ENCODE peak calls at places on chromosomes 1 and 21, in six cellular contexts. R is A549, Q is HepG2, P is K562, G is GM12878, D is upper lobe of left lung. C is an unnamed sample.

GRCh38 chr1:27557596-27558340 is 46.2 kb downstream of the AHDC1 start:
- ATAC-seq in R (peak), Q (no peak), P (no peak), G (no peak), D (peak), C (no peak)

GRCh38 chr1:199101635-199102034 is 462.8 kb downstream of the PTPRC start:
- ATAC-seq in R (no peak), Q (no peak), P (no peak), G (no peak), D (no peak), C (no peak)

GRCh38 chr1:211343607-211344334 is 17.1 kb downstream of the TRAF5 start:
- ATAC-seq in R (no peak), Q (no peak), P (peak), G (no peak), D (no peak), C (no peak)

GRCh38 chr21:34552324-34553198 is 40.6 kb upstream of the KCNE1 start:
- ATAC-seq in R (no peak), Q (no peak), P (no peak), G (no peak), D (no peak), C (no peak)

GRCh38 chr1:212749924-212750535 is 41.5 kb downstream of the NSL1 start:
- ATAC-seq in R (peak), Q (peak), P (peak), G (peak), D (peak), C (no peak)

GRCh38 chr1:147129116-147129873 is 43.0 kb downstream of the PRKAB2 start:
- ATAC-seq in R (no peak), Q (no peak), P (no peak), G (no peak), D (no peak), C (no peak)

GRCh38 chr1:90340604-90341003 is 345.7 kb downstream of the ZNF326 start:
- ATAC-seq in R (no peak), Q (no peak), P (no peak), G (peak), D (no peak), C (no peak)

GRCh38 chr1:2499260-2499659 is 23.2 kb downstream of the PLCH2 start:
- ATAC-seq in R (no peak), Q (no peak), P (no peak), G (no peak), D (no peak), C (no peak)

GRCh38 chr1:176494436-176494835 is 31.5 kb downstream of the PAPPA2 start:
- ATAC-seq in R (no peak), Q (no peak), P (no peak), G (no peak), D (no peak), C (no peak)

GRCh38 chr1:245401881-245402598 is 247.3 kb downstream of the KIF26B start:
- ATAC-seq in R (no peak), Q (peak), P (no peak), G (no peak), D (no peak), C (no peak)

GRCh38 chr1:64922336-64922735 is 44.0 kb downstream of the JAK1 start:
- ATAC-seq in R (no peak), Q (no peak), P (no peak), G (no peak), D (no peak), C (no peak)

GRCh38 chr1:47664356-47664755 is 226.5 kb downstream of the FOXD2 start:
- ATAC-seq in R (no peak), Q (no peak), P (no peak), G (no peak), D (no peak), C (no peak)

GRCh38 chr1:67084765-67085318 is 30.9 kb upstream of the SLC35D1 start:
- ATAC-seq in R (no peak), Q (no peak), P (no peak), G (no peak), D (no peak), C (no peak)

GRCh38 chr1:22404486-22404885 is 47.2 kb upstream of the ZBTB40 start:
- ATAC-seq in R (no peak), Q (no peak), P (no peak), G (no peak), D (no peak), C (no peak)

GRCh38 chr1:66248746-66249145 is 285.2 kb upstream of the SGIP1 start:
- ATAC-seq in R (no peak), Q (no peak), P (no peak), G (no peak), D (no peak), C (peak)

GRCh38 chr1:90434460-90434859 is 282.6 kb downstream of the BARHL2 start:
- ATAC-seq in R (peak), Q (peak), P (peak), G (peak), D (no peak), C (no peak)

GRCh38 chr21:16424331-16424749 is 694.6 kb downstream of the USP25 start:
- ATAC-seq in R (no peak), Q (no peak), P (no peak), G (peak), D (no peak), C (peak)

GRCh38 chr1:46394872-46395465 is 852 bp downstream of the FAAH start:
- ATAC-seq in R (no peak), Q (no peak), P (no peak), G (no peak), D (peak), C (peak)

GRCh38 chr1:63289135-63289534 is 33.2 kb upstream of the FOXD3 start:
- ATAC-seq in R (no peak), Q (no peak), P (no peak), G (no peak), D (no peak), C (no peak)

GRCh38 chr1:202247104-202247503 is 53.5 kb downstream of the LGR6 start:
- ATAC-seq in R (no peak), Q (no peak), P (no peak), G (no peak), D (no peak), C (no peak)

GRCh38 chr1:195954848-195955247 is 653.4 kb downstream of the KCNT2 start:
- ATAC-seq in R (no peak), Q (no peak), P (peak), G (no peak), D (no peak), C (no peak)

GRCh38 chr21:45153358-45154318 is 79.3 kb downstream of the ADARB1 start:
- ATAC-seq in R (no peak), Q (no peak), P (no peak), G (peak), D (no peak), C (no peak)

GRCh38 chr1:22914156-22914555 is 58.5 kb downstream of the LACTBL1 start:
- ATAC-seq in R (no peak), Q (no peak), P (no peak), G (no peak), D (no peak), C (no peak)

GRCh38 chr1:168092566-168093355 is 44.0 kb downstream of the GPR161 start:
- ATAC-seq in R (peak), Q (peak), P (peak), G (peak), D (no peak), C (no peak)

GRCh38 chr1:21801100-21801499 is 11.0 kb upstream of the LDLRAD2 start:
- ATAC-seq in R (peak), Q (no peak), P (no peak), G (no peak), D (no peak), C (no peak)

GRCh38 chr1:215406927-215407326 is 160.2 kb upstream of the KCTD3 start:
- ATAC-seq in R (no peak), Q (no peak), P (no peak), G (no peak), D (no peak), C (no peak)

GRCh38 chr1:192943108-192943507 is 116.1 kb downstream of the UCHL5 start:
- ATAC-seq in R (no peak), Q (no peak), P (no peak), G (no peak), D (no peak), C (peak)

GRCh38 chr1:23421752-23422312 is 2.7 kb downstream of the TCEA3 start:
- ATAC-seq in R (no peak), Q (no peak), P (peak), G (no peak), D (no peak), C (peak)

GRCh38 chr1:51520700-51521248 is 1.7 kb upstream of the EPS15 start:
- ATAC-seq in R (no peak), Q (no peak), P (peak), G (no peak), D (no peak), C (no peak)

GRCh38 chr1:175220853-175221547 is 28.4 kb upstream of the KIAA0040 start:
- ATAC-seq in R (no peak), Q (no peak), P (peak), G (no peak), D (peak), C (no peak)

GRCh38 chr1:27108588-27108987 is 46.3 kb downstream of the SLC9A1 start:
- ATAC-seq in R (no peak), Q (no peak), P (no peak), G (no peak), D (no peak), C (no peak)

GRCh38 chr1:206699626-206700025 is 14.9 kb downstream of the MAPKAPK2 start:
- ATAC-seq in R (no peak), Q (peak), P (no peak), G (no peak), D (no peak), C (peak)

GRCh38 chr1:39250460-39251240 is 46.2 kb downstream of the MACF1 start:
- ATAC-seq in R (no peak), Q (no peak), P (no peak), G (no peak), D (no peak), C (no peak)

GRCh38 chr1:244710474-244711062 is 57.6 kb downstream of the DESI2 start:
- ATAC-seq in R (no peak), Q (no peak), P (no peak), G (no peak), D (no peak), C (no peak)

GRCh38 chr1:221778125-221778524 is 36.2 kb upstream of the DUSP10 start:
- ATAC-seq in R (no peak), Q (no peak), P (no peak), G (peak), D (no peak), C (no peak)

GRCh38 chr21:38438476-38438893 is 59.8 kb downstream of the ERG start:
- ATAC-seq in R (no peak), Q (no peak), P (no peak), G (no peak), D (peak), C (no peak)

GRCh38 chr21:38439957-38440356 is 58.3 kb downstream of the ERG start:
- ATAC-seq in R (no peak), Q (no peak), P (no peak), G (no peak), D (no peak), C (no peak)

GRCh38 chr21:38439336-38439900 is 58.9 kb downstream of the ERG start:
- ATAC-seq in R (no peak), Q (no peak), P (no peak), G (no peak), D (no peak), C (no peak)

GRCh38 chr21:38441153-38441552 is 57.1 kb downstream of the ERG start:
- ATAC-seq in R (no peak), Q (no peak), P (no peak), G (no peak), D (no peak), C (no peak)

GRCh38 chr21:38440746-38441145 is 57.5 kb downstream of the ERG start:
- ATAC-seq in R (peak), Q (peak), P (peak), G (no peak), D (no peak), C (no peak)
- TF ChIP-seq EP300 in R (no peak), Q (no peak), P (no peak), G (no peak), D (no peak), C (no peak)

GRCh38 chr1:48777219-48777895 is 666 bp upstream of the BEND5 start:
- ATAC-seq in R (no peak), Q (no peak), P (no peak), G (no peak), D (peak), C (no peak)
- H3K27ac ChIP-seq in R (no peak), Q (no peak), P (no peak), G (no peak), D (no peak), C (peak)

GRCh38 chr1:15252547-15252835 is 5.5 kb downstream of the FHAD1 start:
- ATAC-seq in R (no peak), Q (no peak), P (no peak), G (peak), D (peak), C (no peak)
- TF ChIP-seq EP300 in R (no peak), Q (no peak), P (no peak), G (no peak), D (no peak), C (no peak)

DNA sequence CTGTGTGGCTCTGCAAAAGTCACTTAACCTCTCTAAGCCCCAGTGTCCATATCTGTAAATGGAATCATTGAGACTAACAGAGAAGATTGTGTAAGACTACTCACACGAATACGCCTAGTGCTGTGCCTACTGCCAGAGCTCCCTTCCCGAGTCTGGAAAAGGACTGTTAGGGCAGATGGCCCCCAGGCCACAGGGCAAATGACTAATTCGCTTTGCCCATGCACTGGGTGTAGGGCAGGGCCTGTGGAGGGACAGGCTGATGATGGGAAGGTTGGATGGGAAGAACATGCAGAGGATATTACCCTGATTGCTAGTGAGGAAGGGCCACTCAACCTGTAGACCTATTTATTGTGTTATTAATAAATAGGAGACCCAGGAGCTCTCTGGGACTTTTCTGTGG is 4.2 kb upstream of the GPR61 start:
- ATAC-seq in R (no peak), Q (no peak), P (no peak), G (no peak), D (no peak), C (no peak)
- H3K27ac ChIP-seq in R (no peak), Q (no peak), P (no peak), G (no peak), D (no peak), C (peak)

DNA sequence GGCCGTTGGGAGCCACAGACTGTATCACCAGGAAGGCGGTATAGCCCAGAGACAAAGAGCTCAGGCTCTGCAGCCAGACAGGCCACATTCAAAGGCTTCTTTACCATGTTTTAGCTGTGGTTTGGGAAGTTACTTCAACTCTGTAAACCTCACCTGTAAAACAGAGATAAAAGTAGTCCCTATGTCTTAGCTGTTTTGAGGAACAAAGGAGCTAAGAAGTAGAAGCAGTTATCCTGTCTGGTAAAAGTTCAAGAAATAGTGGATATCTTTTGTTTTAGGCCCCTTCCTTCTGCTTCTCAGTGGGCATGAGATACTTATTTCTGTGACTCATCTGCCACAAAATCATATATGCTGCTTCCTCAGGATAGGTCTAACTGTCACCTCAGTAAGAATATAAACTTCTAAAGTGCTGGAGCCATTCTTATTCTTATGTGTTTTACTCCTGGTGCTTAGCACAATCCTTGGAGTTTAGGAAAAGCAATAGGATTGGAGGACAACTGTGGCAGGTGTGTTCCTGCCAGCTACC is 6.5 kb downstream of the CD34 start:
- ATAC-seq in R (no peak), Q (no peak), P (peak), G (no peak), D (no peak), C (no peak)
- TF ChIP-seq EP300 in R (no peak), Q (no peak), P (no peak), G (no peak), D (no peak), C (no peak)

GRCh38 chr1:150683914-150684313 is 13.0 kb downstream of the GOLPH3L start:
- ATAC-seq in R (no peak), Q (no peak), P (no peak), G (peak), D (no peak), C (no peak)

GRCh38 chr1:150688786-150689185 is 8.2 kb downstream of the GOLPH3L start:
- ATAC-seq in R (no peak), Q (no peak), P (no peak), G (no peak), D (no peak), C (no peak)

DNA sequence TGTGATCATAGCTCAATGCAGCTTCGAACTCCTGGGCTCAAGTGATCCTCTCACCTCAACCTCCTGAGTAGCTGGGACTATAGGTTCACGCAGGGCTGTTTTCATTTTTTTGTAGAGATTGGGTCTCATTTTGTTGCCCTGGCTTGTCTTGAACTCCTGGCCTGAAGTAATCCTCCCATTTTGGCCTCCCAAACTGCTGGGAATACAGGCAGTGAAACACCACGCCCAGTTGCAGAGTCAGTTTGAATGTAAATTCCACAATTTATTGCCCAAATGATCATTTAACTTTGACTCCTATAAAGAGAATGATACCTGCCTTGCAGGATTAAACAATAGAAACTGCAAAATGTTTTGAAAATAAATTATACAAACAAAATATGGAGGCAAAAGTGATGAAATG is 10.7 kb downstream of the GOLPH3L start:
- ATAC-seq in R (no peak), Q (no peak), P (no peak), G (no peak), D (no peak), C (no peak)
- H3K27ac ChIP-seq in R (no peak), Q (no peak), P (no peak), G (no peak), D (no peak), C (no peak)

DNA sequence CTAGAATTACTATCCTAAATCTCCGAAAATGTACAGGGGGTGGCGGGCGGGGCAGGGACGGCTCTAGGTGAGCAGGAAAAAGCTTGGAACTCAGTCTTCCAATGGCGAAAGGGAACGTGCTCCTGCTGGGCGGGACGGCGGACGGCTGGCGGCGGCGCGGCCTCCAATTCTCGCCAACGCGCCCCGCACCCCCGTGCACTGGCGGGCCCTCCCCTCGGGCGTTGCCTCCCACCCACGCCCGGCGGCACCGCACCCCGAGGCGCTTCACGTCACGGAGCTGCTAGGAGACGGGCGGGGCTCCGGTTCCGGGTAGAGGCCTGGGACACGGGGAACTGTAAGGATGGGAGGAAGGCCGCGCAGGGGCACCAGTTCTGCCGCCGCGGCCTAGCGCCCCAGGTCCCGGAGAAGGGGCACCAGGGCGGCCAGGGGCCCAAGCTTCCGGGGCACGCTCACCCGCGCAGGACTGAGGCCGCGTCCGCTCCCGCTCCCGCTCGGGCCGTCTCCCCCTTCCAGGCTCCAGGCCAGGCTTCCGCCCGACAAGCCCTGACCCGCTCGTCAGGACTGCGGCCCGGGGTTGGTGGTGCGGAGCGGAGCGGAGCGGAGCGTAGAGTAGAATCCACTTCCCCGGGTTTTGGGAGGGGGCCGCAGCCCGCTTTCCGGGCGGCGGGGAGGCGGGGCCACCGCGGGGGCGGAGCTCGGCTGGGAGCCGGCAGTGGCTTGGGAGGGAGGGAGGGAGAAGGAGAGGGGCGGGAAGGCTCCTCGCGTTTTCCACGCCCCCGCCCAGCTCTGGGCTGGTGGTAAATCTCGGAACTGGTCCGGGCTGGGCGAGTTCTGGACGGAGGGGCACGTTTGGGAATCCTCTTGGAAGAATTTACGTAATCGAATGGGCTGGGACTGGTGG is at the start of gene DDX59:
- ATAC-seq in R (peak), Q (peak), P (peak), G (peak), D (peak), C (peak)
- TF ChIP-seq EP300 in R (no peak), Q (peak), P (peak), G (no peak), D (peak), C (no peak)

C was measured in gastroesophageal sphincter.